ENCODE peak calls at places on chromosomes 13 and 19, in ten cellular contexts. P, I, N, Z, Y, T, X, L, E and S are unnamed samples.
A peak's percentile ranks its signal among the peaks of the same experiment; 100 is the strongest.

GRCh38 chr19:48900477-48901452 is 653 bp downstream of the NUCB1 start:
- DNase-seq in P (no peak), I (peak; percentile 32), N (no peak), Z (peak; percentile 58), Y (peak; percentile 53), T (peak; percentile 29), X (no peak), L (peak; percentile 64), E (no peak), S (no peak)

GRCh38 chr19:4108767-4109625 is 14.9 kb downstream of the MAP2K2 start:
- DNase-seq in P (peak; percentile 22), I (no peak), N (no peak), Z (no peak), Y (no peak), T (no peak), X (peak; percentile 52), L (no peak), E (no peak), S (no peak)

GRCh38 chr13:99693351-99693750 is 192.1 kb downstream of the TM9SF2 start:
- DNase-seq in P (no peak), I (no peak), N (no peak), Z (no peak), Y (no peak), T (no peak), X (no peak), L (no peak), E (no peak), S (no peak)

GRCh38 chr13:107466326-107466725 is 749.0 kb downstream of the LIG4 start:
- DNase-seq in P (no peak), I (no peak), N (no peak), Z (no peak), Y (no peak), T (peak; percentile 80), X (no peak), L (no peak), E (no peak), S (no peak)

GRCh38 chr13:24178847-24179845 is 18.6 kb downstream of the SPATA13 start:
- DNase-seq in P (no peak), I (no peak), N (no peak), Z (no peak), Y (no peak), T (peak; percentile 63), X (no peak), L (no peak), E (no peak), S (no peak)

GRCh38 chr19:7326105-7326877 is 22.4 kb upstream of the ARHGEF18 start:
- DNase-seq in P (no peak), I (no peak), N (no peak), Z (no peak), Y (peak; percentile 16), T (peak; percentile 22), X (no peak), L (peak; percentile 87), E (no peak), S (no peak)

GRCh38 chr19:54473071-54473941 is at the start of gene CDC42EP5:
- DNase-seq in P (no peak), I (peak; percentile 72), N (peak; percentile 81), Z (peak; percentile 85), Y (peak; percentile 36), T (peak; percentile 90), X (no peak), L (no peak), E (peak; percentile 55), S (no peak)

GRCh38 chr19:6718741-6719539 is 1.5 kb downstream of the C3 start:
- DNase-seq in P (no peak), I (no peak), N (no peak), Z (peak; percentile 59), Y (no peak), T (no peak), X (no peak), L (peak; percentile 75), E (no peak), S (no peak)

GRCh38 chr13:100195568-100195967 is 106.7 kb downstream of the PCCA start:
- DNase-seq in P (no peak), I (no peak), N (no peak), Z (no peak), Y (no peak), T (no peak), X (no peak), L (no peak), E (no peak), S (no peak)

GRCh38 chr19:57068921-57069697 is 50.7 kb upstream of the USP29 start:
- DNase-seq in P (no peak), I (no peak), N (no peak), Z (no peak), Y (no peak), T (no peak), X (no peak), L (peak; percentile 71), E (no peak), S (no peak)

GRCh38 chr13:112168771-112169170 is 101.8 kb downstream of the SOX1 start:
- DNase-seq in P (no peak), I (no peak), N (no peak), Z (no peak), Y (no peak), T (no peak), X (no peak), L (no peak), E (no peak), S (no peak)

GRCh38 chr13:73056054-73056962 is 2.5 kb upstream of the KLF5 start:
- DNase-seq in P (no peak), I (no peak), N (peak; percentile 44), Z (no peak), Y (peak; percentile 92), T (peak; percentile 57), X (no peak), L (no peak), E (peak; percentile 51), S (no peak)

GRCh38 chr13:24670927-24671326 is 9.3 kb upstream of the ATP12A start:
- DNase-seq in P (no peak), I (no peak), N (no peak), Z (no peak), Y (peak; percentile 48), T (no peak), X (no peak), L (peak; percentile 55), E (no peak), S (no peak)

GRCh38 chr13:102707465-102707864 is 12.6 kb upstream of the METTL21C start:
- DNase-seq in P (no peak), I (no peak), N (peak; percentile 92), Z (no peak), Y (peak; percentile 66), T (peak; percentile 93), X (no peak), L (no peak), E (peak; percentile 94), S (no peak)